ENCODE peak calls at places on chromosome 4, in nine cellular contexts. One of them, this sample, is unnamed. For H3K4me1, the result is how much of the 10 kb centered on the place peaks cover.

GRCh38 chr4:47334597-47335185 is 128.8 kb downstream of the COMMD8 start:
- DNase-seq in K562: no peak
- DNase-seq in uterus: no peak
- DNase-seq in spleen: no peak
- DNase-seq in upper lobe of left lung: no peak
- DNase-seq in heart left ventricle: no peak
- DNase-seq in body of pancreas: no peak
- DNase-seq in HCT116: no peak
- DNase-seq in stomach: no peak
- DNase-seq in this sample: no peak

GRCh38 chr4:147975902-147976301 is 244.0 kb downstream of the ARHGAP10 start:
- DNase-seq in spleen: no peak
- DNase-seq in stomach: no peak
- DNase-seq in K562: no peak
- DNase-seq in heart left ventricle: no peak
- DNase-seq in body of pancreas: no peak
- DNase-seq in HCT116: no peak
- DNase-seq in uterus: no peak
- DNase-seq in upper lobe of left lung: no peak
- DNase-seq in this sample: no peak

GRCh38 chr4:184306949-184307348 is 89.3 kb upstream of the ENPP6 start:
- DNase-seq in uterus: no peak
- DNase-seq in heart left ventricle: no peak
- DNase-seq in stomach: no peak
- DNase-seq in body of pancreas: no peak
- DNase-seq in upper lobe of left lung: no peak
- DNase-seq in K562: no peak
- DNase-seq in spleen: no peak
- DNase-seq in HCT116: no peak
- DNase-seq in this sample: no peak

GRCh38 chr4:139988863-139989765 is 164.9 kb downstream of the MAML3 start:
- DNase-seq in spleen: no peak
- DNase-seq in upper lobe of left lung: no peak
- DNase-seq in uterus: peak
- DNase-seq in body of pancreas: peak
- DNase-seq in HCT116: peak
- DNase-seq in K562: no peak
- DNase-seq in stomach: peak
- DNase-seq in heart left ventricle: no peak
- DNase-seq in this sample: no peak

GRCh38 chr4:48780867-48781219 is 764 bp upstream of the FRYL start:
- DNase-seq in upper lobe of left lung: no peak
- DNase-seq in stomach: peak
- DNase-seq in body of pancreas: peak
- DNase-seq in heart left ventricle: peak
- DNase-seq in spleen: no peak
- DNase-seq in HCT116: no peak
- DNase-seq in K562: no peak
- DNase-seq in uterus: peak
- DNase-seq in this sample: peak

GRCh38 chr4:68572653-68573052 is 3.5 kb downstream of the UGT2B17 start:
- DNase-seq in body of pancreas: no peak
- DNase-seq in HCT116: no peak
- DNase-seq in heart left ventricle: no peak
- DNase-seq in K562: no peak
- DNase-seq in uterus: no peak
- DNase-seq in upper lobe of left lung: no peak
- DNase-seq in spleen: no peak
- DNase-seq in stomach: no peak
- DNase-seq in this sample: no peak

GRCh38 chr4:89558147-89558546 is 250.5 kb upstream of the GPRIN3 start:
- DNase-seq in body of pancreas: no peak
- DNase-seq in upper lobe of left lung: no peak
- DNase-seq in spleen: no peak
- DNase-seq in stomach: no peak
- DNase-seq in HCT116: peak
- DNase-seq in heart left ventricle: no peak
- DNase-seq in K562: no peak
- DNase-seq in uterus: no peak
- DNase-seq in this sample: no peak

GRCh38 chr4:100836929-100837328 is 319.1 kb upstream of the EMCN start:
- DNase-seq in body of pancreas: no peak
- DNase-seq in spleen: no peak
- DNase-seq in heart left ventricle: no peak
- DNase-seq in upper lobe of left lung: no peak
- DNase-seq in K562: no peak
- DNase-seq in HCT116: no peak
- DNase-seq in stomach: no peak
- DNase-seq in uterus: no peak
- DNase-seq in this sample: no peak

GRCh38 chr4:183157215-183157614 is 58.2 kb downstream of the WWC2 start:
- DNase-seq in uterus: no peak
- DNase-seq in HCT116: no peak
- DNase-seq in upper lobe of left lung: no peak
- DNase-seq in heart left ventricle: no peak
- DNase-seq in K562: no peak
- DNase-seq in body of pancreas: no peak
- DNase-seq in stomach: no peak
- DNase-seq in spleen: no peak
- DNase-seq in this sample: no peak

GRCh38 chr4:151321586-151321985 is 3.8 kb downstream of the SH3D19 start:
- DNase-seq in heart left ventricle: no peak
- DNase-seq in K562: no peak
- DNase-seq in body of pancreas: no peak
- DNase-seq in spleen: no peak
- DNase-seq in HCT116: no peak
- DNase-seq in upper lobe of left lung: no peak
- DNase-seq in uterus: no peak
- DNase-seq in stomach: no peak
- DNase-seq in this sample: no peak

GRCh38 chr4:82842593-82842992 is 44.0 kb upstream of the SCD5 start:
- DNase-seq in spleen: no peak
- DNase-seq in K562: no peak
- DNase-seq in heart left ventricle: no peak
- DNase-seq in body of pancreas: no peak
- DNase-seq in uterus: no peak
- DNase-seq in HCT116: no peak
- DNase-seq in stomach: no peak
- DNase-seq in upper lobe of left lung: no peak
- DNase-seq in this sample: no peak

DNA sequence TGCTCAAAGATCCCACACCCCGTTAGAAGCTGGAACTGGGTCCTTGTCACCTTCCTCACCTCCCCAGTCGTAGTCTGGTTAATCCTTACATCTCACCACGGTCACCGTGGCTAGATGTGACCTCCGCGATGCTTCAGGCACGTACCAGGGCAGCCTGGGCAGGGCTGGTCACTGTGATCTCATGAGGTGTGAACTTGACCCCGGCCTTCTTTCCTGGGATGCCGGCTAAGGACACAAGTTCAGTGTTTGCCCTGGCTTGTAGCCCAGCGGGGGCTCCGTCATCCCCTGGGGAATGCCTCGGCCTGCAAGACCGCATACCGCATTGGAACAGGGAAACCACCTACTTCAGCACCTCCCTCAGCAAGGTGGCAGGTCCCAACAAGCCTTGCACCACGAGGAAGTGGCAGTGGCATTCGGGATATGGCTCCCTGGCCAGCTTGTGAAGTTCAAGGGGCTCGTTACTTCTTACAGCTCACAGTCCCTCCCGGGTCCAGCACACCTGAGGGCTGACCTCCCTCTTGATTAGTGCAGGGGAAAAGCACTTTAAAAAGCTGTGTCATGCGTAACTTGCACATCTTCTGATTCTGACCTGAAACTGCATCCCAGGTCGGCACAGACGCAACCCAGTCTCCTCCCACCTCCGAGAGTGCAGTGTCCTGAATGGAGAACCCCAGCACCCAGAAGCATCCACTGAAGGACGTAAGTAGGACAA is 25.9 kb downstream of the NOP14 start:
- DNase-seq in body of pancreas: peak
- DNase-seq in upper lobe of left lung: no peak
- DNase-seq in spleen: peak
- DNase-seq in heart left ventricle: no peak
- DNase-seq in HCT116: peak
- DNase-seq in uterus: no peak
- DNase-seq in stomach: peak
- DNase-seq in K562: no peak
- DNase-seq in this sample: peak
- TF ChIP-seq CTCF in body of pancreas: no peak
- TF ChIP-seq CTCF in upper lobe of left lung: no peak
- TF ChIP-seq CTCF in spleen: no peak
- TF ChIP-seq CTCF in heart left ventricle: no peak
- TF ChIP-seq CTCF in HCT116: no peak
- TF ChIP-seq CTCF in uterus: no peak
- TF ChIP-seq CTCF in stomach: no peak
- TF ChIP-seq CTCF in K562: no peak
- TF ChIP-seq CTCF in this sample: no peak

DNA sequence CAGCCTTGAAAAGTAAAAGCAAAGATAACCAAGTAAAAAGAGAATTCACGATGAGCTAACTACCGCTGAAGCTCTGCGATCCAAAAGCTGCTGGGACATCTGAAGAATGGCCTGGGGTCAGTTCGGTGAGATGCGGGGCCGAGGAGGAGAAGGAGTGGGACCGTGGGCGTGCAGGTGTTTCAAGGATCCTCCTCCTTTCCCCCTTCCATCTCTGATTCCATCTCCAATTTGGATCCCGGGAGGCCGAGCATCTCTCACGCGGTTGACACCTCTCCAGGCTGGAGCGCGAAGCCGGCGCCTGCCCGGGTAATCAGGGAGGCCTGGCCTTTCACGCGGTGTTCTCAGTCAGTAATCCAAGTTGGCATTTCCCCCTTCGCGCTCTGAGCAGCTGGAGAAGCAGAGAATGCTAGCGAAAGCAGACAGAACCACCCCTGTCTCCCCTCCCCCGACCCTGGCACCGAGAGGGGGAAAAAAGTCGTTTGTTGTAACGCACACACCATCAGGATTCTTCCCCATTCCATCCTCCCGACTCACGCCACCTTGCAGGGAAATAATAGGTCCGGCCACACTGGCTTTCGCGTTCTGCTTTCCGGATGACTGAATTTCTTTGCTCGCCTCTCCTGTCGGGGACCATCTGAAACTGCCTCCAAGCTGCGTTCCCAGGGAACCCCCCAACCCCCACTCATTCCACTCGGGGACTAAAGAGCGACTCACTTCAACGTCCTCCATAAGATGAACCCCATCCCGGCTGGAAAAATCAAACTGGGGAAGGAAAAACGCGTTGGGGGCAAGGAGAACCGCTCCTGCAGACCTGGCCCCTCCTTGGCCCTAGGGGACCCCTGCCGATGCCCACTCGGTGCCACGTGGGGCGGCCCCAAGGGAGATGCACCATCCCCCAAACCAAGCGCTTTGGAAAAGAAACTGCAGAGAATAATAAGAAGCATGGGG is 6.5 kb downstream of the NEUROG2 start:
- DNase-seq in K562: no peak
- DNase-seq in uterus: no peak
- DNase-seq in heart left ventricle: no peak
- DNase-seq in stomach: no peak
- DNase-seq in HCT116: no peak
- DNase-seq in body of pancreas: no peak
- DNase-seq in upper lobe of left lung: peak
- DNase-seq in spleen: no peak
- DNase-seq in this sample: no peak
- TF ChIP-seq POLR2A in K562: no peak
- TF ChIP-seq POLR2A in uterus: no peak
- TF ChIP-seq POLR2A in heart left ventricle: no peak
- TF ChIP-seq POLR2A in stomach: no peak
- TF ChIP-seq POLR2A in HCT116: no peak
- TF ChIP-seq POLR2A in body of pancreas: no peak
- TF ChIP-seq POLR2A in upper lobe of left lung: no peak
- TF ChIP-seq POLR2A in spleen: no peak
- TF ChIP-seq POLR2A in this sample: no peak

DNA sequence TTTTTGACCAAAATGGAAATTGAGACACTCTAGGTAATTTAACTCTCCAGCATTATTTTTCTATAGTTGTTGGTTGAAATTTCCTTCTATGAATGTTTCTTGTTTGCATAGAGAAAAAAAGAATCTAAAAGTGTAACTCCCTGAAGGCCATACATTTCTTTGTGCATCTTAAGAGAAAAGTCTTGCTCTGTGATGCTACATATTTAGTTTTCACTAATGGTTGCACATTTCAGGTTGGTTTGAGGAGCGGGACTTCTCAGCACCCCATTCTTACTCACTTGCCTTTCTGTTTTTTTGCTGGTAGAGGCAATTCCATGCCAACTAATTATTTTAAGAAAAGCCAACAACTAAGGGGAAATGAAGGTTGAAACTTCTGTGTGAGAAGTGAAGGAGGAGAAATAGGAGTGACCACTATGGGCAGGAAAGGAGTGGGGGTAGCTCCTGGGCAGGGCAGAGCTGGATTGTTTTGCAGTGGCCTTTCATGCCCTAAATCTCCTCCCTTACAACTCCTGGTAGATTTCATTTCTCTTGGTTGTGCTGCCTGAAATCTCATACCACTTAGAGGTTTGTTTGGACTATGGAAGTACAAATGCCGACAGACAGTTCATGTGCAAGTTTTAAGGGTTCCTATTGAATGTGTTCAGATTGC is 76.6 kb downstream of the RAPGEF2 start:
- DNase-seq in spleen: no peak
- DNase-seq in HCT116: no peak
- DNase-seq in stomach: no peak
- DNase-seq in body of pancreas: no peak
- DNase-seq in heart left ventricle: no peak
- DNase-seq in K562: no peak
- DNase-seq in uterus: no peak
- DNase-seq in upper lobe of left lung: no peak
- DNase-seq in this sample: no peak
- H3K4me1 ChIP-seq in spleen: half or more
- H3K4me1 ChIP-seq in HCT116: under half
- H3K4me1 ChIP-seq in stomach: under half
- H3K4me1 ChIP-seq in body of pancreas: under half
- H3K4me1 ChIP-seq in heart left ventricle: half or more
- H3K4me1 ChIP-seq in K562: under half
- H3K4me1 ChIP-seq in uterus: under half
- H3K4me1 ChIP-seq in upper lobe of left lung: half or more
- H3K4me1 ChIP-seq in this sample: under half

DNA sequence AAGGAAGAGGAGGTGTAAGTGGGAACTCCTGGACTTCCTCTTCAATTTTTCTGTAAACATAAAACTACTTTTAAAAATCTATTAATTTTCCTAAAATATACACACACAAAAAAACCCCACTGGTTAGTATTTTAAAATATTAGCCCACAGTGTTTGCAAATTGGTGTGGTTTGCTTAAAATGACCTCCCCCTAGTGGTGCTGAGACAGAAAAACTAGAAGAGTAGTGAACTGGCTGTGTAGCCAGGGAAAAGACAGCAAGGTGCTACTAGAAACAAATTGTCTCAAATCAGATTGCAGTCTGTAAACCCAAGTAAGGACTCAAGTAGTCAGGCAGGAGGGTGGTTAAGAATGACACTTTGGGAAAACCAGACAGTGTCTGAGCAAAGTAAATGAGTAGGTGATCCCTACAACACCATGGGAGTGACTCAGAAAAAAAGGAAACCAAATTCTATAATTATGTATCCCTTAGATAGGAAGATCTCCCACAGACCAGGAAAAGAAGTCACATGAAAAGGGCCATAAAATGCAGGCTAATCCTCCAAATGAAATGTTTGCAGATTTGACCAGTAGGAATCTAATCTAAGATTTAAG is 26.0 kb downstream of the AMTN start:
- DNase-seq in HCT116: peak
- DNase-seq in heart left ventricle: no peak
- DNase-seq in spleen: no peak
- DNase-seq in upper lobe of left lung: no peak
- DNase-seq in uterus: no peak
- DNase-seq in K562: peak
- DNase-seq in stomach: no peak
- DNase-seq in body of pancreas: no peak
- DNase-seq in this sample: no peak
- TF ChIP-seq CTCF in HCT116: peak
- TF ChIP-seq CTCF in heart left ventricle: peak
- TF ChIP-seq CTCF in spleen: no peak
- TF ChIP-seq CTCF in upper lobe of left lung: no peak
- TF ChIP-seq CTCF in uterus: no peak
- TF ChIP-seq CTCF in K562: peak
- TF ChIP-seq CTCF in stomach: peak
- TF ChIP-seq CTCF in body of pancreas: peak
- TF ChIP-seq CTCF in this sample: peak

This sample was measured in prostate gland.